ENCODE peak calls at places on chromosomes 2 and 18, in seven cellular contexts. P, U, C, L, O, B and Z are unnamed samples. For H3K36me3 and H3K27me3, the result is how much of the 10 kb centered on the place peaks cover.

GRCh38 chr18:76989647-76990190 is 142.9 kb downstream of the MBP start:
- DNase-seq in C (peak), P (no peak), L (no peak), B (no peak), O (no peak), U (no peak), Z (no peak)

GRCh38 chr2:232104076-232104646 is 142.6 kb downstream of the DIS3L2 start:
- DNase-seq in C (no peak), B (no peak), U (no peak), P (no peak), O (no peak), L (no peak), Z (no peak)

GRCh38 chr2:96342085-96342484 is 6.5 kb downstream of the NCAPH start:
- DNase-seq in P (no peak), C (no peak), U (no peak), L (no peak), O (no peak), B (peak), Z (no peak)

GRCh38 chr2:103153580-103153979 is 391.7 kb downstream of the TMEM182 start:
- DNase-seq in U (no peak), B (no peak), O (no peak), P (no peak), L (no peak), C (no peak), Z (no peak)

GRCh38 chr2:11784747-11785610 is 38.5 kb downstream of the LPIN1 start:
- DNase-seq in L (no peak), U (no peak), B (peak), P (no peak), O (peak), C (peak), Z (no peak)

GRCh38 chr2:20717641-20718040 is 50.7 kb downstream of the GDF7 start:
- DNase-seq in L (no peak), B (no peak), U (no peak), O (no peak), C (no peak), P (no peak), Z (no peak)

GRCh38 chr2:29811378-29811777 is 110.0 kb downstream of the ALK start:
- DNase-seq in U (no peak), L (no peak), C (no peak), B (no peak), O (no peak), P (no peak), Z (no peak)

GRCh38 chr18:41145526-41145925 is 809.5 kb upstream of the PIK3C3 start:
- DNase-seq in L (no peak), U (no peak), C (no peak), O (no peak), P (no peak), B (no peak), Z (no peak)

GRCh38 chr2:98013407-98014042 is 17.8 kb upstream of the TMEM131 start:
- DNase-seq in B (peak), O (no peak), L (no peak), C (no peak), U (no peak), P (no peak), Z (no peak)

GRCh38 chr2:186848873-186849578 is at the start of gene ZSWIM2:
- DNase-seq in U (peak), O (peak), C (peak), P (peak), B (peak), L (peak), Z (peak)

GRCh38 chr2:110743600-110743999 is 11.2 kb downstream of the ACOXL start:
- DNase-seq in P (no peak), L (no peak), O (no peak), B (no peak), U (no peak), C (no peak), Z (no peak)

GRCh38 chr2:121130301-121130850 is 154.6 kb downstream of the TFCP2L1 start:
- DNase-seq in P (no peak), B (no peak), O (no peak), C (no peak), U (no peak), L (no peak), Z (no peak)

GRCh38 chr2:24382363-24383021 is 22.2 kb upstream of the ITSN2 start:
- DNase-seq in C (peak), O (peak), B (peak), L (peak), P (no peak), U (peak), Z (no peak)

GRCh38 chr2:20617081-20617575 is 33.8 kb downstream of the HS1BP3 start:
- DNase-seq in B (no peak), L (peak), P (no peak), O (peak), C (no peak), U (peak), Z (no peak)

GRCh38 chr2:40964509-40964908 is 512.6 kb upstream of the SLC8A1 start:
- DNase-seq in U (no peak), B (no peak), P (no peak), C (no peak), L (no peak), O (no peak), Z (no peak)

GRCh38 chr18:42271656-42272355 is 316.8 kb downstream of the PIK3C3 start:
- DNase-seq in B (no peak), P (no peak), O (no peak), L (no peak), C (no peak), U (no peak), Z (no peak)

GRCh38 chr2:39642054-39642742 is 23.5 kb upstream of the TMEM178A start:
- DNase-seq in L (no peak), C (no peak), U (no peak), B (peak), P (no peak), O (no peak), Z (no peak)

GRCh38 chr2:31033032-31033431 is 105.2 kb downstream of the GALNT14 start:
- DNase-seq in L (no peak), C (no peak), O (no peak), P (no peak), U (no peak), B (no peak), Z (no peak)

GRCh38 chr2:121608367-121608766 is 40.9 kb downstream of the CLASP1 start:
- DNase-seq in P (no peak), C (no peak), L (no peak), B (peak), U (no peak), O (no peak), Z (no peak)

GRCh38 chr2:30225131-30225762 is 6.1 kb upstream of the LBH start:
- DNase-seq in U (peak), B (peak), C (no peak), O (no peak), P (peak), L (no peak), Z (no peak)

GRCh38 chr2:68284896-68285295 is 32.6 kb upstream of the PPP3R1 start:
- DNase-seq in B (no peak), C (no peak), L (no peak), P (peak), O (no peak), U (peak), Z (no peak)

GRCh38 chr2:10954856-10955818 is 43.4 kb downstream of the KCNF1 start:
- DNase-seq in U (no peak), P (no peak), L (no peak), O (no peak), C (no peak), B (no peak), Z (no peak)

GRCh38 chr18:42363446-42363845 is 408.4 kb downstream of the PIK3C3 start:
- DNase-seq in C (no peak), O (no peak), L (no peak), B (no peak), P (no peak), U (no peak), Z (no peak)

GRCh38 chr2:136281281-136282117 is 163.6 kb upstream of the CXCR4 start:
- DNase-seq in P (no peak), L (no peak), U (no peak), B (no peak), C (no peak), O (no peak), Z (no peak)

GRCh38 chr2:3100386-3100785 is 277.2 kb downstream of the EIPR1 start:
- DNase-seq in O (no peak), U (no peak), B (no peak), P (no peak), L (no peak), C (no peak), Z (no peak)

GRCh38 chr2:171004363-171004762 is 75.3 kb downstream of the GORASP2 start:
- DNase-seq in U (no peak), B (no peak), L (no peak), C (no peak), O (no peak), P (no peak), Z (no peak)

GRCh38 chr18:23484783-23485182 is 18.5 kb upstream of the RMC1 start:
- DNase-seq in C (no peak), B (no peak), O (no peak), P (no peak), U (no peak), L (no peak), Z (no peak)

GRCh38 chr2:148533004-148533403 is 111.5 kb upstream of the EPC2 start:
- DNase-seq in L (no peak), P (no peak), U (no peak), O (no peak), B (no peak), C (no peak), Z (no peak)

GRCh38 chr2:196376984-196377877 is 205.9 kb upstream of the STK17B start:
- DNase-seq in C (no peak), O (no peak), L (no peak), U (no peak), P (peak), B (peak), Z (no peak)

GRCh38 chr2:23532311-23533013 is 147.5 kb downstream of the KLHL29 start:
- DNase-seq in P (no peak), O (no peak), L (no peak), U (peak), B (no peak), C (no peak), Z (no peak)

GRCh38 chr2:197322729-197323720 is 12.4 kb upstream of the ANKRD44 start:
- DNase-seq in U (no peak), C (no peak), O (no peak), L (no peak), B (no peak), P (no peak), Z (no peak)

GRCh38 chr18:63881851-63882250 is 5.7 kb upstream of the SERPINB2 start:
- DNase-seq in P (no peak), O (no peak), U (no peak), B (peak), C (no peak), L (no peak), Z (no peak)

GRCh38 chr2:233265899-233266431 is 14.5 kb downstream of the ATG16L1 start:
- DNase-seq in P (no peak), B (no peak), C (no peak), U (no peak), L (no peak), O (no peak), Z (no peak)
- H3K36me3 ChIP-seq in P (under half), B (half or more), C (under half), U (under half), L (half or more), O (half or more), Z (half or more)

DNA sequence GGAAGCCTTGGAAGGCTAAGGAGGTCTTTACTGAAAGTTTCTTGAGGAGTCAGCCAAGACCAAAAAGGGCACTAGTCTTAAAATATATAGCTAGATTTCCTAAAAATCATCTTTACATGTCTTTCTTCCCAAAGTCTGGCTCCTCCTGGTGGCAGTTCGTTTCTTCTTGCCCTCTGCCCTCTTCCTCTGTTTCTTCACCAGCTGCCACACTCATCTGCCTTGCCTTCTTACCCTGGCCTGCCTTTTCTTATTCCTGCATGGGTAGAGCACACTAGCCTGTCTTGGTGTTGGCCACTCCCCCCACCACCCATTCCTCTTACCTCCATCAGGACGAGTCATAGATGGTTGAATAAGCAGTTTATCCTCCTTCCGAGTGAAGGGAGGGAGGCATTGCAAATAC is 129.8 kb downstream of the RAPGEF4 start:
- DNase-seq in P (no peak), B (no peak), O (no peak), C (peak), U (no peak), L (no peak), Z (no peak)
- TF ChIP-seq CTCF in P (peak), B (peak), O (no peak), C (peak), U (no peak), L (no peak), Z (no peak)

GRCh38 chr2:240646061-240646899 is 21.0 kb downstream of the GPR35 start:
- DNase-seq in O (peak), P (no peak), B (no peak), C (no peak), L (no peak), U (no peak), Z (no peak)
- H3K27me3 ChIP-seq in O (half or more), P (under half), B (under half), C (under half), L (under half), U (under half), Z (under half)

DNA sequence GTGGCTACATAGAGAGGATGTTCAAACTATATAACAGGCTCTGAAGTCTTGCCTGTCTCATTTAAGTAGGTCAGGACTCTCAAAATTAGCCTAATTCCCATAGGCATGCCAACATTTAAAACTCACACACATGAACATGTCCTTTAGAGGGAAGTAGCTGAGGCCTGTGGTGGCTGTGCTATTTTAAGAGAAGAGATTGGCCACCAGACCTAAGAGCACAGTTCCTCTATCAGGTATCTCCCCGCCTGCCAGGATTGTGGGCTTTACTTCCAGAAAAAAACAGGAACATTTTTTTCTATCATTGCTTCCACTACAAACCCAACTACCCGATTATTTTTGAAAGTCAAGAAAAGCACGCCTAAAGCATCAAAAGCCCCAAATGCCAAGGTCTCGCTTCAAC is 15.4 kb downstream of the FHL2 start:
- DNase-seq in O (no peak), B (no peak), L (no peak), U (no peak), P (no peak), C (no peak), Z (no peak)
- H3K36me3 ChIP-seq in O (half or more), B (half or more), L (under half), U (under half), P (under half), C (under half), Z (under half)

DNA sequence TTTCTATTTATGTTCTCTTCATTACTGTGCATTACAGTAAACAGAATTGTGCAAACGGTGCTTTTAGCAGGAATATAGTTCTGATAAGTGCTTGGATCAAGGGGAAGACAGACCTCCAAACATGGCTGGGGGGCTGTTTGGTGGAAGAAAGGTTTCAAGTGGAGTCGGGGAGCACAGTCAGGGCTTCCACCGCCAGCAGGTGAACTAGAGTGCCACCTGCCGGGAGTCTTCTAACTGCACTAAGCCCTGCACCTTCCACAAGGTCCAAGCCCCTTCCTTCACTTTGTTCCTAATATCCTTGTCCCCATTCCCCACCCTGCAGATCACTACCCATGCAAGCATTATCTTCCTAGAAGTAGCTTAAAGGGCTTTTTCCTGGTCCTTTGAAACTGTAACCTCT is 11.1 kb downstream of the ONECUT2 start:
- DNase-seq in U (no peak), B (no peak), C (no peak), P (no peak), L (no peak), O (no peak), Z (no peak)
- TF ChIP-seq CTCF in U (no peak), B (peak), C (peak), P (peak), L (peak), O (no peak), Z (no peak)

GRCh38 chr2:95024306-95024880 is 1.1 kb upstream of the MAL start:
- DNase-seq in O (no peak), P (no peak), L (no peak), U (no peak), B (no peak), C (no peak), Z (no peak)
- H3K27me3 ChIP-seq in O (half or more), P (under half), L (under half), U (under half), B (under half), C (under half), Z (under half)

DNA sequence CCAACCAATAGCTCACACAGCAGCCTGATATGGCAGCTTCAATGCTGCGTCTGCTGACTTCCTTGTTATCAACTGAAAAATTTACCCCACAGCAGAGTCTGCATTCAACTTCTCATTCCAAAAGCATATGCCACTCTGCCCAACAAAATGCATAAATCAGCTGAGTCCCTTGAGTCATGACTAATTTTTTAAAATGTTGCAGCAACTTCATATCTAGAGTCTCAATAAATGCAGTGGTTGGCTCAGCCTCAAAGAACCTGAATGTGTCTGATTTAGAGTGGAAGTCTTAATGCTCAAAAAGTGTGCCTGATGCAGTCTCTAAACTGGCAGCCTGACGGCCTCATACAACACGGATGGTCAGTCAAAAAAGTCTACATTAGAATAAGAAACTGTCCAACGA is 46.5 kb downstream of the FARSB start:
- DNase-seq in U (no peak), C (no peak), B (no peak), L (no peak), O (no peak), P (no peak), Z (no peak)
- H3K36me3 ChIP-seq in U (under half), C (under half), B (under half), L (under half), O (under half), P (under half), Z (under half)

GRCh38 chr18:58525517-58525916 is 103.4 kb downstream of the ALPK2 start:
- DNase-seq in U (no peak), O (no peak), B (peak), L (no peak), P (peak), C (no peak), Z (no peak)

GRCh38 chr18:58527116-58528010 is 101.5 kb downstream of the ALPK2 start:
- DNase-seq in U (no peak), L (no peak), C (no peak), P (no peak), B (peak), O (no peak), Z (no peak)

GRCh38 chr18:58528011-58528367 is 100.9 kb downstream of the ALPK2 start:
- DNase-seq in O (no peak), B (no peak), L (no peak), U (no peak), P (no peak), C (no peak), Z (no peak)

GRCh38 chr18:58525928-58526424 is 102.9 kb downstream of the ALPK2 start:
- DNase-seq in P (no peak), L (no peak), C (no peak), B (no peak), O (no peak), U (no peak), Z (no peak)

DNA sequence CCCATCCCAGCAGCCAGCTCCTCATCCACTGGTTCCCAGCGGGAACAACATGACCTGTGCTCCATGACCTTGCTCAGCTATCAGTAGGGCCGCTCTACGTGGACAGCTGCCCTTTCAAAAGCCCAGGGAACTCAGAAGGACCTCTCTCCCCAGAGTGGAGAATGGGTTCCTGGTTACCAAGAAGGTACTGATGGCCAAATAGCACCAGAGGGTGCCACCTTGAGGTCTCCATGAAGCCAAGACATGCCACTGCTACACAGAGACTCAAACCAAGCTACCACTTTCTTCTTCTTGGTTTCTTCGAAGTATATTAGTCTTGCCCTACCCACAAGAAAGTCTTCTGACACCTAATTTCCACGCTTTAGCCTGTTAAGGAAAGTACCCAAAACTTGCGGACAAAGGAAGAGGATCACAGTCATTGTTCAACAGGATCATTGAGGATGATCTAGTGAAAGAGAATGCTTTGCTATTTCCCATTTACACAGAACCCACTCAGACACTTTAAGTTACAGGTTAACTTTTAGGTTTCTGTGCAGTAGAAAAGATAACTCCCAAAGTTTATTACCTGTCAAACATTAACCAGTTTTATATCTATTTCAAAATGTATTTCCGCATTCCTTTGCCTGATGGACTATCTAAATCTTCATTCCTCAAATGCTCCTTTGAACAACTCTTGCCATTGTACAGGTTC is 102.3 kb downstream of the ALPK2 start:
- DNase-seq in U (no peak), O (no peak), B (no peak), C (no peak), P (no peak), L (no peak), Z (no peak)
- TF ChIP-seq CTCF in U (no peak), O (no peak), B (peak), C (no peak), P (no peak), L (no peak), Z (no peak)